ENCODE peak calls at places on chromosomes 13 and 19, in nine cellular contexts. E, I, G, J, R, L, D, X and W are unnamed samples.

GRCh38 chr19:6579450-6580178 is 11.3 kb downstream of the CD70 start:
- DNase-seq in E (no peak), I (no peak), G (no peak), J (no peak), R (no peak), L (no peak), D (no peak), X (no peak), W (no peak)

GRCh38 chr19:42151735-42152134 is 19.5 kb upstream of the POU2F2 start:
- DNase-seq in E (no peak), I (no peak), G (no peak), J (no peak), R (no peak), L (no peak), D (no peak), X (no peak), W (no peak)

GRCh38 chr13:110352735-110353134 is 45.7 kb downstream of the COL4A2 start:
- DNase-seq in E (no peak), I (peak), G (no peak), J (no peak), R (peak), L (no peak), D (no peak), X (no peak), W (no peak)

GRCh38 chr13:98216135-98216565 is 39.1 kb upstream of the RNF113B start:
- DNase-seq in E (peak), I (no peak), G (no peak), J (peak), R (no peak), L (peak), D (peak), X (peak), W (no peak)

GRCh38 chr13:83618966-83619365 is 263.3 kb downstream of the SLITRK1 start:
- DNase-seq in E (peak), I (no peak), G (no peak), J (no peak), R (no peak), L (no peak), D (peak), X (no peak), W (no peak)

GRCh38 chr13:110580800-110581199 is 19.3 kb upstream of the RAB20 start:
- DNase-seq in E (peak), I (peak), G (no peak), J (no peak), R (no peak), L (no peak), D (no peak), X (peak), W (no peak)

GRCh38 chr19:2274937-2275535 is 6.9 kb downstream of the PEAK3 start:
- DNase-seq in E (peak), I (peak), G (no peak), J (peak), R (peak), L (no peak), D (peak), X (peak), W (no peak)

GRCh38 chr13:28423010-28423409 is 71.9 kb downstream of the FLT1 start:
- DNase-seq in E (no peak), I (no peak), G (no peak), J (no peak), R (peak), L (no peak), D (no peak), X (no peak), W (no peak)

GRCh38 chr13:52169839-52170238 is 10.4 kb upstream of the NEK3 start:
- DNase-seq in E (no peak), I (no peak), G (no peak), J (no peak), R (no peak), L (no peak), D (no peak), X (no peak), W (no peak)

GRCh38 chr19:35592226-35592625 is 6.3 kb downstream of the PMIS2 start:
- DNase-seq in E (peak), I (peak), G (peak), J (peak), R (no peak), L (no peak), D (peak), X (peak), W (peak)

GRCh38 chr13:27374650-27375049 is 49.8 kb upstream of the GTF3A start:
- DNase-seq in E (peak), I (peak), G (no peak), J (peak), R (peak), L (no peak), D (peak), X (peak), W (peak)

GRCh38 chr13:29523199-29523931 is 72.1 kb downstream of the SLC7A1 start:
- DNase-seq in E (no peak), I (no peak), G (no peak), J (no peak), R (no peak), L (no peak), D (peak), X (no peak), W (no peak)

GRCh38 chr19:46975918-46976782 is 43.5 kb upstream of the NPAS1 start:
- DNase-seq in E (peak), I (peak), G (peak), J (peak), R (peak), L (peak), D (peak), X (peak), W (peak)

GRCh38 chr13:27712421-27712820 is 79.9 kb upstream of the GSX1 start:
- DNase-seq in E (peak), I (no peak), G (no peak), J (no peak), R (no peak), L (no peak), D (no peak), X (no peak), W (no peak)

GRCh38 chr13:114067381-114067885 is 65.0 kb downstream of the RASA3 start:
- DNase-seq in E (peak), I (no peak), G (no peak), J (no peak), R (no peak), L (peak), D (peak), X (peak), W (no peak)

GRCh38 chr19:2542341-2543069 is 66.6 kb downstream of the GADD45B start:
- DNase-seq in E (no peak), I (peak), G (no peak), J (peak), R (no peak), L (peak), D (peak), X (peak), W (no peak)

GRCh38 chr19:3024509-3024869 is 4.6 kb downstream of the TLE2 start:
- DNase-seq in E (no peak), I (no peak), G (no peak), J (peak), R (no peak), L (no peak), D (no peak), X (no peak), W (no peak)

GRCh38 chr13:57739791-57740190 is 108.2 kb downstream of the PCDH17 start:
- DNase-seq in E (no peak), I (no peak), G (no peak), J (no peak), R (no peak), L (no peak), D (peak), X (no peak), W (no peak)

GRCh38 chr13:95234242-95234641 is 67.0 kb downstream of the ABCC4 start:
- DNase-seq in E (no peak), I (no peak), G (no peak), J (no peak), R (no peak), L (no peak), D (no peak), X (no peak), W (no peak)

GRCh38 chr13:33742321-33742720 is 75.6 kb upstream of the RFC3 start:
- DNase-seq in E (no peak), I (no peak), G (no peak), J (no peak), R (no peak), L (no peak), D (no peak), X (no peak), W (no peak)

GRCh38 chr13:95480131-95480545 is 72.4 kb upstream of the CLDN10 start:
- DNase-seq in E (no peak), I (no peak), G (no peak), J (no peak), R (no peak), L (no peak), D (no peak), X (no peak), W (no peak)

GRCh38 chr13:28754698-28755545 is 36.2 kb upstream of the SLC46A3 start:
- DNase-seq in E (no peak), I (peak), G (no peak), J (peak), R (peak), L (peak), D (no peak), X (peak), W (no peak)

GRCh38 chr19:12202250-12202649 is 39.4 kb downstream of the ZNF136 start:
- DNase-seq in E (no peak), I (peak), G (peak), J (peak), R (peak), L (no peak), D (no peak), X (no peak), W (no peak)

GRCh38 chr13:29924951-29925350 is 74.5 kb upstream of the UBL3 start:
- DNase-seq in E (no peak), I (no peak), G (no peak), J (no peak), R (no peak), L (no peak), D (no peak), X (no peak), W (no peak)

GRCh38 chr19:55113570-55114039 is 3.8 kb downstream of the PPP1R12C start:
- DNase-seq in E (peak), I (peak), G (no peak), J (peak), R (peak), L (peak), D (peak), X (peak), W (peak)

GRCh38 chr13:33509642-33510229 is 224.2 kb upstream of the STARD13 start:
- DNase-seq in E (no peak), I (no peak), G (no peak), J (peak), R (peak), L (peak), D (peak), X (no peak), W (no peak)

GRCh38 chr13:20118268-20119140 is 42.3 kb downstream of the GJA3 start:
- DNase-seq in E (peak), I (peak), G (no peak), J (peak), R (peak), L (peak), D (peak), X (no peak), W (no peak)

GRCh38 chr19:42427313-42427712 is at the start of gene LIPE:
- DNase-seq in E (peak), I (no peak), G (no peak), J (no peak), R (no peak), L (no peak), D (no peak), X (no peak), W (no peak)

GRCh38 chr13:47004022-47004421 is 107.2 kb upstream of the HTR2A start:
- DNase-seq in E (no peak), I (no peak), G (no peak), J (peak), R (no peak), L (no peak), D (peak), X (peak), W (no peak)

GRCh38 chr13:62209539-62209938 is 793.9 kb upstream of the PCDH20 start:
- DNase-seq in E (no peak), I (no peak), G (no peak), J (no peak), R (no peak), L (no peak), D (no peak), X (no peak), W (no peak)

GRCh38 chr19:40284501-40285352 is at the start of gene AKT2:
- DNase-seq in E (peak), I (peak), G (peak), J (peak), R (no peak), L (peak), D (peak), X (peak), W (peak)

GRCh38 chr13:20127563-20128458 is 33.0 kb downstream of the GJA3 start:
- DNase-seq in E (peak), I (peak), G (no peak), J (peak), R (peak), L (peak), D (peak), X (peak), W (peak)

GRCh38 chr13:109707044-109707794 is 79.2 kb downstream of the IRS2 start:
- DNase-seq in E (peak), I (no peak), G (no peak), J (peak), R (peak), L (no peak), D (no peak), X (no peak), W (no peak)

GRCh38 chr19:20070691-20071090 is 7.1 kb upstream of the ZNF90 start:
- DNase-seq in E (no peak), I (no peak), G (no peak), J (no peak), R (no peak), L (no peak), D (no peak), X (no peak), W (no peak)

GRCh38 chr19:51531349-51532315 is at the start of gene SIGLEC6:
- DNase-seq in E (no peak), I (peak), G (no peak), J (no peak), R (peak), L (peak), D (no peak), X (no peak), W (no peak)

GRCh38 chr19:3466630-3467029 is 13.7 kb downstream of the SMIM24 start:
- DNase-seq in E (no peak), I (no peak), G (no peak), J (no peak), R (no peak), L (no peak), D (no peak), X (no peak), W (no peak)

GRCh38 chr13:33057019-33057785 is 41.0 kb downstream of the KL start:
- DNase-seq in E (peak), I (peak), G (no peak), J (peak), R (no peak), L (no peak), D (no peak), X (peak), W (peak)

GRCh38 chr19:47411101-47411500 is 8.2 kb downstream of the MEIS3 start:
- DNase-seq in E (no peak), I (no peak), G (no peak), J (no peak), R (no peak), L (peak), D (peak), X (peak), W (no peak)

GRCh38 chr13:75636339-75637095 is 387 bp downstream of the LMO7 start:
- DNase-seq in E (peak), I (peak), G (no peak), J (peak), R (peak), L (peak), D (peak), X (peak), W (peak)

GRCh38 chr19:15115080-15115479 is 7.9 kb downstream of the SYDE1 start:
- DNase-seq in E (no peak), I (no peak), G (no peak), J (no peak), R (peak), L (peak), D (peak), X (peak), W (no peak)
- H3K9ac ChIP-seq in E (no peak), I (no peak), G (no peak), J (no peak), R (no peak), L (peak), D (no peak), X (no peak), W (peak)

GRCh38 chr13:78602561-78603239 is 652 bp downstream of the POU4F1 start:
- DNase-seq in E (no peak), I (peak), G (no peak), J (no peak), R (no peak), L (peak), D (no peak), X (no peak), W (peak)
- H3K9ac ChIP-seq in E (no peak), I (no peak), G (no peak), J (peak), R (peak), L (no peak), D (no peak), X (no peak), W (peak)

DNA sequence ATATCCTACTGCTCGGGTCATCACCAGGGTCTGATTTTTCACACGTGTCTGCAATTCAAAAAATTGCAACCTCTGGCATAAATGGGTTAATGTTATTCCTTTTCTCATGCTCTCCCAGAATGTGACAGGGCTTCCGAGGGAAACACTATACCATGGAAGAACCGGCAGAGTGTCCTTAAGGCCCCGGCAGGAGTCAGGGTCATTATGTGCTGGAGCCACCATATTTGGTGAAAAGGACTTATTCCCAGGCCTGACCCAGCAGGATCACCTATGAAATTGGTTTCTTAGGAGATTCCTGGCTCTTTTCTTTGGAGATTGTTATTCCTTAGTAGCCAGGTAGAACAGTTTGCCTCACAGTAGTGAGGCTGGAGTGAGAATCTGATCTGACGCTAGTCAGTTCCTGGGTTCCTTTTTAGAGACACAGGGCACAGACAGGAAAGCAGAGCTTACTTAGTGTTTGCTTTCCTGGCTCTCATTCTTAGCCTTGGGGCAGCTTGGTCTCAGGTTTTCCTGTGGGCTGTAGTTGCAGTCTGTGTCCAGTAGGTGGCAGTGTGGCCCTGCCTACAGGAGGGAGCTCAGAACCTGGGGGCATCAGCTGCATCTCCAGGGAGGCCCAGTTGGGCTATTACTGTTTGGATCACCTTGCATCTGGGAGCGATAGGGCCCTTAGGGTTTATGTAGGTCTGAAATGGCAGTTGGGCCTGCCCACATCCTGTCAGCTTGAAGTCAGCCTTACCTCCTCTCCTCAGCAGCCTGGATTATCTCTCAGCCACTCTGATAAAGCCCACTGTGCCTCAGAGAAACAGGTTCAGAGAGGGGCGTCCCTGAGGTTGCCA is 12.4 kb downstream of the SNRNP70 start:
- DNase-seq in E (peak), I (peak), G (peak), J (peak), R (peak), L (no peak), D (peak), X (peak), W (peak)
- H3K9ac ChIP-seq in E (no peak), I (no peak), G (no peak), J (no peak), R (no peak), L (no peak), D (no peak), X (no peak), W (peak)

GRCh38 chr19:53193534-53194222 is 520 bp upstream of the ZNF665 start:
- DNase-seq in E (no peak), I (no peak), G (no peak), J (no peak), R (no peak), L (no peak), D (no peak), X (no peak), W (no peak)
- H3K9ac ChIP-seq in E (peak), I (no peak), G (no peak), J (peak), R (no peak), L (no peak), D (no peak), X (no peak), W (no peak)

GRCh38 chr19:10566408-10566657 is 523 bp upstream of the KRI1 start:
- DNase-seq in E (no peak), I (no peak), G (no peak), J (no peak), R (no peak), L (no peak), D (no peak), X (no peak), W (no peak)
- H3K9ac ChIP-seq in E (peak), I (no peak), G (no peak), J (peak), R (peak), L (peak), D (no peak), X (peak), W (no peak)

GRCh38 chr19:7668842-7669241 is at the start of gene RETN:
- DNase-seq in E (no peak), I (no peak), G (no peak), J (no peak), R (no peak), L (no peak), D (no peak), X (no peak), W (no peak)
- H3K9ac ChIP-seq in E (no peak), I (no peak), G (no peak), J (no peak), R (no peak), L (no peak), D (no peak), X (no peak), W (no peak)

DNA sequence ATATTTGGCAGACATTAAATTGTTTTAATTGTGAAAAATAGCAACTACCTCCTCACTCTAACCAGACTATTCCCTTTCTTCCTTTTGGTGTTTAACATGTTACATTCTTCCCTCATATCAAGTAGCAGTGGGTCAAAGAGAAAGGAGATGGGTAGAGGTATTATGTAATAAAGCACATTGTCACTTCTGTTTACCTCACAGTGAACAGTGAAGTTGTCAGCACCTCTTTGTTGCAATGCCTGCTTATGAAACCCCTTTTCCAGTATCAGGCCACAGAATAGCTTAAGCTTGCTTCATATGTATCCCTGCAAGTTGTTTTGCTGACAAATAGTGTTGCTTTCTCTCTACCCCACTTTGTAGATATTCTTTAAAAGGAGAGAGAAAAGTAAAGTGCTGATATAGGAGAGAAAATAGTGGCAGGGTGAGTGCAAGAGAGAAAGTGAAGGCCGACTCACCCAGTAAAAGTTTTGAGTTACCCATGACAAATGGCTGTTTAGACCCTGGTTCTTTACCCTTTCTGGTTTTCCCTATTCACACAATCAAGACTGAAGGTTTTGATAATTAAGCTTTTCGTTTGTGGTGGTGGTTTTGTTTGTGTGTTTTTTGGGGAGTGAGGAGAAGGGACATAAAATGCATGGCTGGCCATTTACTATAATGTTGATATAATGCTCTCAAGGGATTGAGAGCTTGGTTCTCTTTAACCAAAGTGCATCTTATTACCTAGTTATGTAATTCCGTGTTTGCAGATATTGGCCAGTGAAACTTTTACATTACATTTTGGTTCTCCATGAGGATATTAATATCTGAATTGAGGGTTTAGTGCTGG is 3.7 kb downstream of the ITM2B start:
- DNase-seq in E (peak), I (no peak), G (no peak), J (peak), R (no peak), L (no peak), D (no peak), X (no peak), W (no peak)
- H3K9ac ChIP-seq in E (peak), I (no peak), G (no peak), J (peak), R (no peak), L (peak), D (no peak), X (no peak), W (no peak)